ENCODE peak calls at places on chromosomes 13 and 19, in five cellular contexts. One of them, this sample, is unnamed.

GRCh38 chr13:90591927-90592268 is 755.6 kb upstream of the MIR17HG start:
- DNase-seq in astrocyte: no peak
- DNase-seq in body of pancreas: no peak
- DNase-seq in HCT116: no peak
- DNase-seq in left ventricle myocardium inferior: no peak
- DNase-seq in this sample: peak; percentile 38

GRCh38 chr13:32362574-32362973 is 47.3 kb downstream of the BRCA2 start:
- DNase-seq in astrocyte: no peak
- DNase-seq in body of pancreas: no peak
- DNase-seq in HCT116: no peak
- DNase-seq in left ventricle myocardium inferior: no peak
- DNase-seq in this sample: no peak

GRCh38 chr13:111518161-111518791 is 197.8 kb downstream of the TEX29 start:
- DNase-seq in body of pancreas: peak; percentile 37
- DNase-seq in HCT116: no peak
- DNase-seq in left ventricle myocardium inferior: no peak
- DNase-seq in astrocyte: no peak
- DNase-seq in this sample: no peak

GRCh38 chr19:38977445-38978314 is 2.1 kb upstream of the FBXO17 start:
- DNase-seq in astrocyte: peak; percentile 35
- DNase-seq in HCT116: no peak
- DNase-seq in left ventricle myocardium inferior: no peak
- DNase-seq in body of pancreas: no peak
- DNase-seq in this sample: peak; percentile 55

GRCh38 chr19:43479961-43480561 is 14.7 kb upstream of the LYPD3 start:
- DNase-seq in body of pancreas: no peak
- DNase-seq in left ventricle myocardium inferior: no peak
- DNase-seq in HCT116: no peak
- DNase-seq in astrocyte: no peak
- DNase-seq in this sample: no peak

GRCh38 chr13:40591091-40591490 is 75.3 kb downstream of the FOXO1 start:
- DNase-seq in astrocyte: no peak
- DNase-seq in HCT116: no peak
- DNase-seq in body of pancreas: no peak
- DNase-seq in left ventricle myocardium inferior: no peak
- DNase-seq in this sample: peak; percentile 29

GRCh38 chr19:43625918-43626579 is 6.6 kb upstream of the ZNF428 start:
- DNase-seq in body of pancreas: no peak
- DNase-seq in astrocyte: no peak
- DNase-seq in HCT116: no peak
- DNase-seq in left ventricle myocardium inferior: no peak
- DNase-seq in this sample: no peak

GRCh38 chr19:37333457-37333856 is 37.4 kb upstream of the ZNF527 start:
- DNase-seq in HCT116: no peak
- DNase-seq in astrocyte: peak; percentile 13
- DNase-seq in left ventricle myocardium inferior: no peak
- DNase-seq in body of pancreas: no peak
- DNase-seq in this sample: peak; percentile 63

GRCh38 chr13:65932587-65933239 is 1297.4 kb downstream of the PCDH9 start:
- DNase-seq in HCT116: no peak
- DNase-seq in body of pancreas: no peak
- DNase-seq in left ventricle myocardium inferior: no peak
- DNase-seq in astrocyte: no peak
- DNase-seq in this sample: peak; percentile 72

GRCh38 chr13:113445791-113446487 is 7.3 kb downstream of the ADPRHL1 start:
- DNase-seq in body of pancreas: no peak
- DNase-seq in HCT116: no peak
- DNase-seq in astrocyte: no peak
- DNase-seq in left ventricle myocardium inferior: no peak
- DNase-seq in this sample: no peak

GRCh38 chr19:39164289-39164688 is 32.5 kb upstream of the NCCRP1 start:
- DNase-seq in astrocyte: no peak
- DNase-seq in left ventricle myocardium inferior: no peak
- DNase-seq in HCT116: no peak
- DNase-seq in body of pancreas: no peak
- DNase-seq in this sample: no peak

GRCh38 chr13:21949818-21950429 is 279.1 kb downstream of the FGF9 start:
- DNase-seq in HCT116: no peak
- DNase-seq in left ventricle myocardium inferior: no peak
- DNase-seq in astrocyte: no peak
- DNase-seq in body of pancreas: no peak
- DNase-seq in this sample: no peak

GRCh38 chr13:45102136-45102802 is 18.0 kb upstream of the GTF2F2 start:
- DNase-seq in body of pancreas: no peak
- DNase-seq in astrocyte: no peak
- DNase-seq in left ventricle myocardium inferior: no peak
- DNase-seq in HCT116: no peak
- DNase-seq in this sample: no peak

GRCh38 chr13:33512880-33513554 is 227.5 kb upstream of the STARD13 start:
- DNase-seq in astrocyte: no peak
- DNase-seq in HCT116: no peak
- DNase-seq in body of pancreas: no peak
- DNase-seq in left ventricle myocardium inferior: no peak
- DNase-seq in this sample: peak; percentile 24

GRCh38 chr13:36795463-36795862 is 23.6 kb upstream of the RFXAP start:
- DNase-seq in HCT116: no peak
- DNase-seq in astrocyte: no peak
- DNase-seq in left ventricle myocardium inferior: no peak
- DNase-seq in body of pancreas: no peak
- DNase-seq in this sample: no peak

GRCh38 chr19:51359294-51359693 is 6.9 kb downstream of the ETFB start:
- DNase-seq in astrocyte: peak; percentile 90
- DNase-seq in left ventricle myocardium inferior: no peak
- DNase-seq in HCT116: no peak
- DNase-seq in body of pancreas: no peak
- DNase-seq in this sample: peak; percentile 86

GRCh38 chr19:11387154-11388034 is 3.3 kb upstream of the EPOR start:
- DNase-seq in left ventricle myocardium inferior: no peak
- DNase-seq in body of pancreas: no peak
- DNase-seq in astrocyte: no peak
- DNase-seq in HCT116: no peak
- DNase-seq in this sample: no peak
- H3K4me3 ChIP-seq in left ventricle myocardium inferior: no peak overlapping the region
- H3K4me3 ChIP-seq in body of pancreas: no peak overlapping the region
- H3K4me3 ChIP-seq in astrocyte: no peak overlapping the region
- H3K4me3 ChIP-seq in HCT116: no peak overlapping the region
- H3K4me3 ChIP-seq in this sample: no peak overlapping the region

GRCh38 chr19:35555301-35556005 is 8.0 kb downstream of the ATP4A start:
- DNase-seq in body of pancreas: no peak
- DNase-seq in HCT116: peak; percentile 40
- DNase-seq in astrocyte: no peak
- DNase-seq in left ventricle myocardium inferior: no peak
- DNase-seq in this sample: no peak
- TF ChIP-seq CTCF in body of pancreas: peak; percentile 31
- TF ChIP-seq CTCF in HCT116: peak; percentile 55
- TF ChIP-seq CTCF in astrocyte: peak; percentile 23
- TF ChIP-seq CTCF in left ventricle myocardium inferior: no peak
- TF ChIP-seq CTCF in this sample: no peak

GRCh38 chr19:31068268-31068667 is 281.0 kb downstream of the TSHZ3 start:
- DNase-seq in astrocyte: no peak
- DNase-seq in body of pancreas: no peak
- DNase-seq in HCT116: no peak
- DNase-seq in left ventricle myocardium inferior: no peak
- DNase-seq in this sample: no peak

GRCh38 chr19:31070676-31071075 is 278.6 kb downstream of the TSHZ3 start:
- DNase-seq in HCT116: no peak
- DNase-seq in astrocyte: no peak
- DNase-seq in body of pancreas: no peak
- DNase-seq in left ventricle myocardium inferior: no peak
- DNase-seq in this sample: no peak

GRCh38 chr19:31070126-31070525 is 279.1 kb downstream of the TSHZ3 start:
- DNase-seq in left ventricle myocardium inferior: no peak
- DNase-seq in astrocyte: no peak
- DNase-seq in HCT116: no peak
- DNase-seq in body of pancreas: no peak
- DNase-seq in this sample: no peak

GRCh38 chr19:31073485-31074221 is 275.6 kb downstream of the TSHZ3 start:
- DNase-seq in left ventricle myocardium inferior: no peak
- DNase-seq in HCT116: no peak
- DNase-seq in astrocyte: no peak
- DNase-seq in body of pancreas: no peak
- DNase-seq in this sample: no peak

DNA sequence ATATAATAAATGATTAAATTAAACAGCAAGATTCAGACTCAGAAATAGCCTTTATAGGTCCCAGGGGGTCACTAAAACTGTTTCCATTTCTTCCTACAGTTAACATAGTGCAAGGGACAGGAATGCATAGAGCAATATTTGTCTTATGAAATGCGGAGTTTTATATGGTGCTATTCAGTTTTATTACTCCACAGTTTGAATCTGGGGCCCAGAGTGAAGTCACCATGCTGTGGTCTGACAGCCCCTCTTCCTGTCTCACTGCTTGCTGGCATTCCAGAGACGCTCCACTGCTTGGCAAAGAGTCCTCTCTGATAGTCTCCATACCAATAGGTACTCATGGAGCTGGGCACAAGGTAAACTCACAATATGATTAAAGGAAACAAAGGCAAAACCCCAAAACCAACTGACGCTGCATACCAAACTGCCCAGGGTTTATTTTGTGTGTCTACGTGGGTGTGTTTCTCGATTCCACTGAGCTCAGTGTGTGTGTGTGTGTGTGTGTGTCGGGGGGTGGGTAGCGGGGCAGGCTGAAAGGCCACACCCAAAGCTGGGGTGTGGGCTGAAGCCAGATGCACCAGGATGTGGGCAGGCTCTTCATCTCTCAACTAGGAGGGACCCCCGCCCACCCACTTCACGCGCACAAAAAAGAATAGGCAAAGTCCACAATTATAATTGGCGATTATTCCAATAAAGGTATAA is 277.9 kb downstream of the TSHZ3 start:
- DNase-seq in HCT116: no peak
- DNase-seq in astrocyte: no peak
- DNase-seq in left ventricle myocardium inferior: no peak
- DNase-seq in body of pancreas: no peak
- DNase-seq in this sample: no peak
- H3K36me3 ChIP-seq in HCT116: no peaks in the 10 kb centered on the region
- H3K36me3 ChIP-seq in astrocyte: no peaks in the 10 kb centered on the region
- H3K36me3 ChIP-seq in left ventricle myocardium inferior: no peaks in the 10 kb centered on the region
- H3K36me3 ChIP-seq in body of pancreas: no peaks in the 10 kb centered on the region
- H3K36me3 ChIP-seq in this sample: no peaks in the 10 kb centered on the region

DNA sequence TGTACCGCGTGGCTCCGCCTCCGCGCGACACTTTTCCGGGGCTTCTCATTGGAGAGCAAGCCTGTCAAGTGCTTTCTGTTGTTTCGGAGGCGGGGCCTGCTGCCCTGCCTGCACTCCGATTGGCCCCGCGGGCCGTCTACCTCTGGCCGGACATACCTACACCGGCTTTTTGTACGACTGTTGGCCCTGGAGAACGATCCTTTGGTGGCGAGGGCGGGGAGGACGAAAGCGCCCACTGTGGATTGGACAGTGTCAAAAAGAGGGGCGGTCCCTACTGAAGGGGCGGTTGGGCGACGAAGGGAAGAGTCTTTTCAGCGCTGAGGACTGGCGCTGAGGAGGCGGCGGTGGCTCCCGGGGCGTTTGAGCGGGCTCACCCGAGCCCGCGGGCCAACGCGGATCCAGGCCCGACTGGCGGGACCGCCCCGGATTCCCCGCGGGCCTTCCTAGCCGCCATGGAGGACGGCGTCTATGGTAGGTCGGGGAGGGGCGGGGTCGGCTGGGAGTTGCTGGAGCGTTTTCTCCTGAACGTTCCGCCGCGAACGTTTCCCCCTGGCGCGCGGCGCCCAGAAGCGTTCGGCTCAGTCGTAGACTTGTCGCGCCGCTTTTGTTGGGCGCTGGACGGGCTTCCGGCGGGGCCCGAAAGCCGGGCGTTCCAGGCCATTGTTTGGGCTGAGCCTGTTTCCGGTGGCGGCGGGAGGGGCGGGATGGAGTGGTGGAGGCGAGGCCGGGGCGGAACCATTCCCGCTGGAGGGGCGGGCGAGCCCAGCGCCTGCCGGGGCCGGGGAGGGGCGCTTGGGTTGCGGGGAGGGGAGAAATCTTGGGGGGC is at the start of gene CYTH2:
- DNase-seq in HCT116: peak; percentile 99
- DNase-seq in astrocyte: peak; percentile 99
- DNase-seq in body of pancreas: peak; percentile 100
- DNase-seq in left ventricle myocardium inferior: peak; percentile 99
- DNase-seq in this sample: peak; percentile 99
- H3K4me3 ChIP-seq in HCT116: peak within 1 kb of the TSS; percentile 88
- H3K4me3 ChIP-seq in astrocyte: peak within 1 kb of the TSS; percentile 82
- H3K4me3 ChIP-seq in body of pancreas: peak within 1 kb of the TSS; percentile 91
- H3K4me3 ChIP-seq in left ventricle myocardium inferior: peak within 1 kb of the TSS; percentile 96
- H3K4me3 ChIP-seq in this sample: peak within 1 kb of the TSS; percentile 81

DNA sequence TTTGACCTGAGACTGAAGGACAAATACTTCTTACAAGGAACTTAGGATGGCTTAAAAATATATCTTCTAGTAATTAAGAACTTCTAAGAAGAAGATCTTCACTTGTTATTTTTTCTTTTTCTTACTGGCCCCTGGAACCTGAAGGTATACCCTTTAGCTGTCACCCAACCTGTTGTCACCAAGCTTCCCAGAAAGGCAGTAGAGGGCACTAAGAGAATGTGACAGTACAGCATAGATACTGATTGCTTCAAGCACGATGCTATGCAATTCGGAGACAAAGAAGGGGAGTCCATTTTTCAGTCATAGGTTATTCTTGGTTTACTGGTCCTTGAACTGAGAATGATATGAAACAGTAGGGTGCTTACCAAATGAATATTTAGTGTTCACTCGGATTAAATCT is 208.3 kb upstream of the PCDH9 start:
- DNase-seq in HCT116: no peak
- DNase-seq in left ventricle myocardium inferior: no peak
- DNase-seq in body of pancreas: no peak
- DNase-seq in astrocyte: no peak
- DNase-seq in this sample: no peak
- TF ChIP-seq CTCF in HCT116: no peak
- TF ChIP-seq CTCF in left ventricle myocardium inferior: peak; percentile 37
- TF ChIP-seq CTCF in body of pancreas: no peak
- TF ChIP-seq CTCF in astrocyte: no peak
- TF ChIP-seq CTCF in this sample: no peak

GRCh38 chr19:10820173-10820572 is 15.8 kb downstream of the TMED1 start:
- DNase-seq in astrocyte: no peak
- DNase-seq in body of pancreas: no peak
- DNase-seq in left ventricle myocardium inferior: no peak
- DNase-seq in HCT116: no peak
- DNase-seq in this sample: no peak
- H3K36me3 ChIP-seq in astrocyte: peaks cover 7% of the 10 kb centered on the region
- H3K36me3 ChIP-seq in body of pancreas: peaks cover 11% of the 10 kb centered on the region
- H3K36me3 ChIP-seq in left ventricle myocardium inferior: peaks cover 96% of the 10 kb centered on the region
- H3K36me3 ChIP-seq in HCT116: peaks cover 14% of the 10 kb centered on the region
- H3K36me3 ChIP-seq in this sample: peaks cover 28% of the 10 kb centered on the region

DNA sequence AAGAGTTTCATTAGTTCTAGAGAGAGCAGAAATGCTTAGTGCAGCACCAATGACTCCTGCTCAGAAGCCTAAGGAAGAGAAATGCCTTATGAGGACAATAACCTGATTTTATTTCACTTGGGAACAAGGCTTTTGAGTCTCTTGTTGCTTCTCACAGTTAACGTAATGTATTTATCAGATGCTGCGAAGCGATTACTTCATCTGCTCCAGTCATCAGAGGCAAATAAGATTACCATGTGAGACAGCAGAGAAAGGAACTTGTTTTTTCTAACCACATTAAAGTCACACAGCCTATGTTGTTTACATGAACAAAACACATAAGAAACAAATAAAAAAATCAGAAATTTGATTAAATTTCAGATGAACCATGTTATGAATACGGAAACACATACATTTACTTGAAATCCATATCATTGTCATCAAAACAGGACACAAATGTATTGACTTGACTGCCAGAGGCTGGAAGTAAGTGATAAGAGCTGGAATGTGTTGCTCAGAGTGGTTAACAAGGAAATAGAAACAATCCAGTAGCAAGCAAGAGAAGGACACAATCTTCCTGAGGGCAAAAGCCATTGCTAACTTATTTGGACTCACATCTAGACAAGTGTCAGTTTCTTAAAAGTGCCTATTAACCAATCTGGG is 147.3 kb downstream of the LHFPL6 start:
- DNase-seq in astrocyte: peak; percentile 12
- DNase-seq in HCT116: no peak
- DNase-seq in body of pancreas: no peak
- DNase-seq in left ventricle myocardium inferior: no peak
- DNase-seq in this sample: no peak
- H3K4me3 ChIP-seq in astrocyte: no peak overlapping the region
- H3K4me3 ChIP-seq in HCT116: no peak overlapping the region
- H3K4me3 ChIP-seq in body of pancreas: no peak overlapping the region
- H3K4me3 ChIP-seq in left ventricle myocardium inferior: no peak overlapping the region
- H3K4me3 ChIP-seq in this sample: no peak overlapping the region